ENCODE peak calls at places on chromosome 17, in ten cellular contexts. N, P, T, O, J, C, M, H, W and F are unnamed samples. For H3K4me1, the result is how much of the 10 kb centered on the place peaks cover.

GRCh38 chr17:48442819-48443218 is 12.8 kb upstream of the SKAP1 start:
- DNase-seq in N (no peak), P (no peak), T (no peak), O (no peak), J (no peak), C (no peak), M (no peak), H (no peak), W (no peak), F (no peak)

GRCh38 chr17:48055531-48056245 is 7.5 kb downstream of the NFE2L1 start:
- DNase-seq in N (peak), P (peak), T (no peak), O (no peak), J (peak), C (no peak), M (no peak), H (no peak), W (peak), F (peak)

GRCh38 chr17:76523084-76524037 is 14.1 kb downstream of the CYGB start:
- DNase-seq in N (peak), P (peak), T (no peak), O (peak), J (no peak), C (peak), M (peak), H (peak), W (peak), F (peak)

GRCh38 chr17:58534901-58535421 is 20.5 kb upstream of the MTMR4 start:
- DNase-seq in N (no peak), P (peak), T (no peak), O (peak), J (no peak), C (no peak), M (no peak), H (no peak), W (peak), F (no peak)

GRCh38 chr17:42274273-42274542 is 2.0 kb downstream of the STAT5B start:
- DNase-seq in N (no peak), P (no peak), T (no peak), O (no peak), J (no peak), C (no peak), M (no peak), H (no peak), W (no peak), F (no peak)

GRCh38 chr17:69287168-69287567 is 39.8 kb downstream of the ABCA5 start:
- DNase-seq in N (no peak), P (peak), T (no peak), O (no peak), J (no peak), C (no peak), M (no peak), H (no peak), W (peak), F (no peak)

GRCh38 chr17:1931759-1932579 is 93.2 kb downstream of the RTN4RL1 start:
- DNase-seq in N (no peak), P (peak), T (no peak), O (no peak), J (peak), C (peak), M (no peak), H (no peak), W (peak), F (no peak)

GRCh38 chr17:48066192-48066591 is 18.0 kb downstream of the NFE2L1 start:
- DNase-seq in N (no peak), P (no peak), T (no peak), O (no peak), J (no peak), C (no peak), M (no peak), H (no peak), W (no peak), F (no peak)

GRCh38 chr17:16374129-16374528 is 6.8 kb upstream of the UBB start:
- DNase-seq in N (no peak), P (peak), T (no peak), O (no peak), J (no peak), C (peak), M (no peak), H (no peak), W (peak), F (no peak)

DNA sequence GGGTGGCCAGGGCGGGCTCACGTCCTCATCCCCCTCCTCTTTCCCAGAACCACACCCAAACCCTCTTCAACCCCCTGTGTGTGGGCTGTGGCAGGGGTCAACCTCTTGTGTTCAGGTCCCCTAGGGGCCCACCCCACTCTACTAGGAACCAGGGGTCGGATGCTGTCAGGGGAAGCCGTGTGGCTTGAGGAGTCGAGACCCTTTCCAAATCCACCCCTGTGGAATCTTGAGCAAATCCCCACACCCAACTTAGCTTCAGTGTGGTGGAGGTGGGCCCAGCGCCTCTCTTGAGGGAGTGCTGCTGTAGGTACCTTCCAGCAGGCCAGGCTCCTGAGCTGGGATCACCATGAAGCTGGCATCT is 121.5 kb downstream of the MRM1 start:
- DNase-seq in N (no peak), P (no peak), T (no peak), O (no peak), J (no peak), C (no peak), M (no peak), H (no peak), W (no peak), F (no peak)
- H3K4me1 ChIP-seq in N (under half), P (under half), T (under half), O (under half), J (under half), C (under half), M (under half), H (under half), W (under half), F (under half)

GRCh38 chr17:57464191-57464864 is 208.0 kb downstream of the MSI2 start:
- DNase-seq in N (no peak), P (no peak), T (no peak), O (no peak), J (no peak), C (no peak), M (no peak), H (no peak), W (no peak), F (no peak)

GRCh38 chr17:57467226-57467625 is 210.9 kb downstream of the MSI2 start:
- DNase-seq in N (no peak), P (no peak), T (no peak), O (no peak), J (no peak), C (no peak), M (no peak), H (no peak), W (no peak), F (no peak)

GRCh38 chr17:57465551-57465950 is 209.2 kb downstream of the MSI2 start:
- DNase-seq in N (no peak), P (no peak), T (no peak), O (no peak), J (no peak), C (no peak), M (no peak), H (no peak), W (no peak), F (no peak)

GRCh38 chr17:57467801-57468200 is 211.5 kb downstream of the MSI2 start:
- DNase-seq in N (no peak), P (no peak), T (no peak), O (no peak), J (no peak), C (no peak), M (no peak), H (no peak), W (no peak), F (no peak)

DNA sequence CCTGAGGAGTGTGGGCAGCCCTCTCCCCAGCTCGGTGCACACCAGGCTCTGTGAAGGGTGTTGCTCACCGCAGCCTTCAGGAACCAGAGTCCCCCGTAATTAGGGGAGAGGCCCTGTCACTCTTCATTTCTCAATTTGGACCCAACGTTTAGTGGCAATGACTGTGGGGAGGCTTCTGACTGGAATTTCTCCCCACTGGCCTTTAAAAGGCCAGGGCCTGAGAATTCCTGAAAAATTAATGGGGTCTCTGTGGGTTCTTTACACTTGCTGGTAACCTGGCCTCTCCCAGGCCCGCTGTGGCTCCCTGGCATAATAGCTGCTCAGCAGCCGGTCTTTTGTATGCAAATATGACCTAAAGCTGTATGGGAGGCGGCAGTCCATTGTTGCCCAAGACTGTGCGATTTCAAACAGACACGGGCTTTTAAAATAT is 209.7 kb downstream of the MSI2 start:
- DNase-seq in N (no peak), P (no peak), T (no peak), O (no peak), J (peak), C (no peak), M (no peak), H (no peak), W (no peak), F (peak)
- H3K4me3 ChIP-seq in N (no peak), P (no peak), T (no peak), O (no peak), J (no peak), C (no peak), M (no peak), H (no peak), W (no peak), F (no peak)

GRCh38 chr17:17726721-17727060 is 45.4 kb downstream of the RAI1 start:
- DNase-seq in N (no peak), P (no peak), T (no peak), O (no peak), J (no peak), C (no peak), M (no peak), H (no peak), W (no peak), F (no peak)

GRCh38 chr17:17724307-17724921 is 43.2 kb downstream of the RAI1 start:
- DNase-seq in N (no peak), P (peak), T (no peak), O (no peak), J (no peak), C (no peak), M (no peak), H (no peak), W (peak), F (no peak)

GRCh38 chr17:17725853-17726720 is 44.8 kb downstream of the RAI1 start:
- DNase-seq in N (no peak), P (no peak), T (no peak), O (no peak), J (no peak), C (no peak), M (no peak), H (no peak), W (no peak), F (no peak)

GRCh38 chr17:17723354-17724261 is 42.4 kb downstream of the RAI1 start:
- DNase-seq in N (no peak), P (peak), T (no peak), O (no peak), J (no peak), C (no peak), M (no peak), H (no peak), W (peak), F (no peak)

DNA sequence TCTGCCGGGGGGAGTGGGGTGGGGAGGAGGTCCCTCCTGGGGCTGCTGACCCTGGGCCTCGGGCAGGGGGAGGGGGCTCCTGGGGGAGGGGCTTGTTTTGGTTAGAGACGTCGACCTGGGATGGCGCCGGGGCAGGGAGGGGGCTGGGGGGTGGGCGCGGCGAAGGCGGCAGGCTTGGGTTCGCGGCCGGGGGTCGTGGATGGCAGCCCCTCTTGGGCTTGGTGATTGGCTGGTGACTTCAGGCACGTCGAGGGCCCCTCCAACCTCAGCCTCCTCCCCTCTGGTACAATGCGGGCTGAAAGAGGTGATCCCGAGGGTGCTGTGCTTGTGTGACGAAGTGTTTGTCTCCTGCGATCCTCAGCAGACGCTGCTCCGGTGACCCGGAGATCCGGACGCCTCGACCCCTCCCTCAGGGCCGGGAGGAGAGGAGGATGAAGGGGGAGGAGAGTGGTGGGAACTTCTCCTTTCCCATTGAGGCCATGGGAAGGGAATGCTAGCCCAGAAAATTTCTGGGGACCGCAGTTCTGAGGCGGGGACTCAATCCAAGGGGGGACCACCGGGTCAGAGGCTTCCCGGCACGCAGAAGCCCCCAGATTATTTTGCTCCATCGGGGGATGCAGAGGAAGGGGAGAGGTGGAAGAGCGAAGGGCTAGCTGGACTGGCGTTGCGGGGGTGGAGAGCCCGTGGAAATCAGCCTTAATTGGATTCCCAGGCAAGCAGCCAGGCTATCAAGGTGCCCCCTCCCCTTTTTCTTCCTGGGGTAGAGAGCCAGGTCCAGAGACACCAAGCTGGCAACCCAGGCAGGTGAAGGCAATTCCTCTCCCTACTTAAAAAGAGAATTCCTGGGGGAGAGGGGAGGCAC is 44.0 kb downstream of the RAI1 start:
- DNase-seq in N (no peak), P (no peak), T (no peak), O (no peak), J (no peak), C (no peak), M (no peak), H (no peak), W (no peak), F (no peak)
- H3K4me1 ChIP-seq in N (half or more), P (under half), T (half or more), O (half or more), J (under half), C (under half), M (under half), H (half or more), W (under half), F (under half)

GRCh38 chr17:80208050-80208449 is 12.1 kb downstream of the SGSH start:
- DNase-seq in N (no peak), P (no peak), T (no peak), O (no peak), J (no peak), C (no peak), M (no peak), H (no peak), W (no peak), F (no peak)
- H3K4me3 ChIP-seq in N (no peak), P (no peak), T (no peak), O (no peak), J (no peak), C (no peak), M (no peak), H (no peak), W (no peak), F (no peak)

GRCh38 chr17:81483862-81484194 is 28.8 kb downstream of the ACTG1 start:
- DNase-seq in N (no peak), P (no peak), T (no peak), O (no peak), J (no peak), C (no peak), M (no peak), H (no peak), W (no peak), F (no peak)
- H3K4me1 ChIP-seq in N (under half), P (under half), T (under half), O (under half), J (under half), C (under half), M (under half), H (under half), W (under half), F (under half)

DNA sequence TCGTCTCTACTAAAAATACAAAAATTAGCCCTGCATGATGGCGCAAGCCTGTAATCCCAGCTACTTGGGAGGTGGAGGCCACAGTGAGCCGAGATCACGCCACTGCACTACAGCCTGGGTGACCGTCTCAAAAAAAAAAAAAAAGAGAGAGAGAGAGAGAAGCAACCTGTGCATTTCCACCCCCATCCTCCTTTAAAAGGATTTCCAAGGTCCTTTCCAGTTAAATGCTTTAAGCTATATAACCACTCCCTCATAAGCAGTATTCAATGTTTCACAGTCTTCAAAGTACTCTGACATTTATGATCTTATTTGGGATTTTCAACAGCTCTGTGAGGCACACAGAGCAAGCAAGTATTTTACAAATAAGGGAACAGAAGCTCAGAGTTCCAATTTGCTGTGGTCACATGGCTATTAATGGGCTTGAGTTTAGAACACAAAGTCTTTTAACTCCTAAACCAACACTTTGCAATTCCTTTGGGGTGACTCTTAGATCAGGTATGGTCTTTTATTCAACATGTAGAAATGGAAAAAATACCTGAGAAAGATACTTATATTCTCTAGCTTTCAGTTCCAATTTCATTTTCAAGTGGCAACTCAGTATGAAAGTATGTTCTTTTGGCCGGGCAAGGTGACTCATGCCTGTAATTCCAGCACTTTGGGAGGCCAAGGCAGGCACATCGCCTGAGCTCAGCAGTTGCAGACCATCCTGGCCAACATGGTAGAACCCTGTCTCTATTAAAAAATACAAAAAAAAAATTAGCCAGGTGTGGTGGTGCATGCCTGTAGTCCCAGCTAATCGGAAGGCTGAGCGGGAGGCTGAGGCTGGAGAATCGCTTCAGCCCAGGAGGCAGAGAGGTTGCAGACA is 31.3 kb downstream of the SPOP start:
- DNase-seq in N (peak), P (peak), T (no peak), O (no peak), J (no peak), C (no peak), M (no peak), H (no peak), W (peak), F (no peak)
- H3K4me3 ChIP-seq in N (no peak), P (peak), T (peak), O (no peak), J (no peak), C (no peak), M (no peak), H (no peak), W (peak), F (no peak)

GRCh38 chr17:17946104-17946503 is 26.1 kb downstream of the TOM1L2 start:
- DNase-seq in N (no peak), P (no peak), T (no peak), O (no peak), J (no peak), C (no peak), M (no peak), H (no peak), W (no peak), F (no peak)
- H3K4me1 ChIP-seq in N (half or more), P (under half), T (under half), O (half or more), J (under half), C (under half), M (under half), H (under half), W (under half), F (under half)